ENCODE peak calls at places on chromosomes 3 and 15, in ten cellular contexts. One of them, this sample, is unnamed.

GRCh38 chr3:122880173-122880572 is 85.3 kb downstream of the SLC49A4 start:
- DNase-seq in OCI-M1: no peak
- DNase-seq in A172: no peak
- DNase-seq in EH: no peak
- DNase-seq in RCC 7860: no peak
- DNase-seq in NCI-H460: no peak
- DNase-seq in activated gamma-delta T cell treated with anti-CD3 and anti-CD28 coated beads, Interleukin-2, amount 50 U/mL, for 16 hours: no peak
- DNase-seq in CD8-positive, alpha-beta T cell: no peak
- DNase-seq in non-pigmented ciliary epithelial cell: no peak
- DNase-seq in OCI-LY7: no peak
- DNase-seq in this sample: no peak

GRCh38 chr15:84840741-84841429 is 23.7 kb downstream of the ALPK3 start:
- DNase-seq in OCI-M1: no peak
- DNase-seq in A172: peak
- DNase-seq in EH: peak
- DNase-seq in RCC 7860: peak
- DNase-seq in NCI-H460: no peak
- DNase-seq in activated gamma-delta T cell treated with anti-CD3 and anti-CD28 coated beads, Interleukin-2, amount 50 U/mL, for 16 hours: no peak
- DNase-seq in CD8-positive, alpha-beta T cell: no peak
- DNase-seq in non-pigmented ciliary epithelial cell: no peak
- DNase-seq in OCI-LY7: no peak
- DNase-seq in this sample: peak

GRCh38 chr3:9933561-9934234 is at the start of gene CRELD1:
- DNase-seq in OCI-M1: peak
- DNase-seq in A172: peak
- DNase-seq in EH: peak
- DNase-seq in RCC 7860: peak
- DNase-seq in NCI-H460: peak
- DNase-seq in activated gamma-delta T cell treated with anti-CD3 and anti-CD28 coated beads, Interleukin-2, amount 50 U/mL, for 16 hours: peak
- DNase-seq in CD8-positive, alpha-beta T cell: peak
- DNase-seq in non-pigmented ciliary epithelial cell: peak
- DNase-seq in OCI-LY7: peak
- DNase-seq in this sample: peak

GRCh38 chr3:40387001-40387894 is at the start of gene ENTPD3:
- DNase-seq in OCI-M1: no peak
- DNase-seq in A172: no peak
- DNase-seq in EH: no peak
- DNase-seq in RCC 7860: no peak
- DNase-seq in NCI-H460: no peak
- DNase-seq in activated gamma-delta T cell treated with anti-CD3 and anti-CD28 coated beads, Interleukin-2, amount 50 U/mL, for 16 hours: no peak
- DNase-seq in CD8-positive, alpha-beta T cell: peak
- DNase-seq in non-pigmented ciliary epithelial cell: no peak
- DNase-seq in OCI-LY7: no peak
- DNase-seq in this sample: no peak

GRCh38 chr15:70353606-70354259 is 256.0 kb upstream of the TLE3 start:
- DNase-seq in OCI-M1: no peak
- DNase-seq in A172: no peak
- DNase-seq in EH: no peak
- DNase-seq in RCC 7860: no peak
- DNase-seq in NCI-H460: no peak
- DNase-seq in activated gamma-delta T cell treated with anti-CD3 and anti-CD28 coated beads, Interleukin-2, amount 50 U/mL, for 16 hours: no peak
- DNase-seq in CD8-positive, alpha-beta T cell: no peak
- DNase-seq in non-pigmented ciliary epithelial cell: no peak
- DNase-seq in OCI-LY7: no peak
- DNase-seq in this sample: no peak

GRCh38 chr3:149258298-149258697 is 36.7 kb upstream of the CP start:
- DNase-seq in OCI-M1: peak
- DNase-seq in A172: no peak
- DNase-seq in EH: peak
- DNase-seq in RCC 7860: no peak
- DNase-seq in NCI-H460: no peak
- DNase-seq in activated gamma-delta T cell treated with anti-CD3 and anti-CD28 coated beads, Interleukin-2, amount 50 U/mL, for 16 hours: no peak
- DNase-seq in CD8-positive, alpha-beta T cell: no peak
- DNase-seq in non-pigmented ciliary epithelial cell: no peak
- DNase-seq in OCI-LY7: no peak
- DNase-seq in this sample: peak

GRCh38 chr3:62677926-62678325 is 197.3 kb downstream of the CADPS start:
- DNase-seq in OCI-M1: no peak
- DNase-seq in A172: no peak
- DNase-seq in EH: no peak
- DNase-seq in RCC 7860: no peak
- DNase-seq in NCI-H460: no peak
- DNase-seq in activated gamma-delta T cell treated with anti-CD3 and anti-CD28 coated beads, Interleukin-2, amount 50 U/mL, for 16 hours: no peak
- DNase-seq in CD8-positive, alpha-beta T cell: no peak
- DNase-seq in non-pigmented ciliary epithelial cell: no peak
- DNase-seq in OCI-LY7: no peak
- DNase-seq in this sample: no peak

GRCh38 chr3:59065240-59065639 is 15.4 kb upstream of the CFAP20DC start:
- DNase-seq in OCI-M1: no peak
- DNase-seq in A172: no peak
- DNase-seq in EH: no peak
- DNase-seq in RCC 7860: no peak
- DNase-seq in NCI-H460: no peak
- DNase-seq in activated gamma-delta T cell treated with anti-CD3 and anti-CD28 coated beads, Interleukin-2, amount 50 U/mL, for 16 hours: no peak
- DNase-seq in CD8-positive, alpha-beta T cell: no peak
- DNase-seq in non-pigmented ciliary epithelial cell: no peak
- DNase-seq in OCI-LY7: no peak
- DNase-seq in this sample: no peak

GRCh38 chr15:64695571-64695992 is 79.8 kb downstream of the RBPMS2 start:
- DNase-seq in OCI-M1: peak
- DNase-seq in A172: no peak
- DNase-seq in EH: no peak
- DNase-seq in RCC 7860: no peak
- DNase-seq in NCI-H460: no peak
- DNase-seq in activated gamma-delta T cell treated with anti-CD3 and anti-CD28 coated beads, Interleukin-2, amount 50 U/mL, for 16 hours: no peak
- DNase-seq in CD8-positive, alpha-beta T cell: no peak
- DNase-seq in non-pigmented ciliary epithelial cell: no peak
- DNase-seq in OCI-LY7: peak
- DNase-seq in this sample: no peak

GRCh38 chr15:90883526-90883931 is 775 bp upstream of the FES start:
- DNase-seq in OCI-M1: peak
- DNase-seq in A172: no peak
- DNase-seq in EH: peak
- DNase-seq in RCC 7860: no peak
- DNase-seq in NCI-H460: no peak
- DNase-seq in activated gamma-delta T cell treated with anti-CD3 and anti-CD28 coated beads, Interleukin-2, amount 50 U/mL, for 16 hours: no peak
- DNase-seq in CD8-positive, alpha-beta T cell: no peak
- DNase-seq in non-pigmented ciliary epithelial cell: no peak
- DNase-seq in OCI-LY7: no peak
- DNase-seq in this sample: peak

This sample was measured in iris pigment epithelial cell.